ENCODE peak calls at places on chromosomes 2 and 18, in five cellular contexts. O, U, A, M and P are unnamed samples.
A peak's percentile ranks its signal among the peaks of the same experiment; 100 is the strongest.

GRCh38 chr2:173521450-173522192 is 166.9 kb downstream of the CDCA7 start:
- DNase-seq in A (peak; percentile 13), M (no peak), U (no peak), O (no peak), P (peak; percentile 88)

GRCh38 chr2:237438082-237438925 is 24.3 kb upstream of the COL6A3 start:
- DNase-seq in M (no peak), O (no peak), U (no peak), A (peak; percentile 76), P (peak; percentile 40)

GRCh38 chr2:194343167-194343566 is 1313.9 kb upstream of the SLC39A10 start:
- DNase-seq in M (peak; percentile 14), U (no peak), O (no peak), A (no peak), P (no peak)

GRCh38 chr2:197810490-197810889 is 6.1 kb downstream of the PLCL1 start:
- DNase-seq in U (no peak), M (no peak), A (no peak), O (no peak), P (no peak)

GRCh38 chr2:17752892-17753802 is 463 bp downstream of the SMC6 start:
- DNase-seq in O (peak; percentile 46), M (peak; percentile 78), A (peak; percentile 83), U (no peak), P (peak; percentile 60)

GRCh38 chr2:58541511-58541910 is 300.4 kb upstream of the FANCL start:
- DNase-seq in U (no peak), O (no peak), A (peak; percentile 32), M (no peak), P (no peak)

GRCh38 chr18:74459877-74460276 is 2.8 kb upstream of the DIPK1C start:
- DNase-seq in U (peak; percentile 42), O (no peak), M (no peak), A (peak; percentile 79), P (no peak)

GRCh38 chr2:46179037-46179621 is 118.1 kb upstream of the EPAS1 start:
- DNase-seq in O (peak; percentile 64), A (peak; percentile 71), M (peak; percentile 86), U (no peak), P (peak; percentile 86)

GRCh38 chr18:55968550-55968949 is 380.6 kb upstream of the TCF4 start:
- DNase-seq in O (no peak), A (no peak), M (no peak), U (no peak), P (peak; percentile 64)

GRCh38 chr2:237629739-237630138 is 2.4 kb downstream of the LRRFIP1 start:
- DNase-seq in A (no peak), M (no peak), U (no peak), O (no peak), P (peak; percentile 52)

GRCh38 chr2:218367415-218368149 is 10.9 kb downstream of the CATIP start:
- DNase-seq in U (peak; percentile 61), A (peak; percentile 84), M (peak; percentile 89), O (no peak), P (peak; percentile 69)

GRCh38 chr18:49022311-49023280 is 71.8 kb upstream of the SMAD7 start:
- DNase-seq in U (no peak), M (no peak), A (no peak), O (no peak), P (no peak)

GRCh38 chr2:238801791-238802190 is 46.1 kb upstream of the TWIST2 start:
- DNase-seq in M (no peak), A (no peak), O (no peak), U (no peak), P (no peak)

GRCh38 chr2:59583173-59583765 is 970.2 kb downstream of the BCL11A start:
- DNase-seq in M (no peak), O (no peak), A (no peak), U (no peak), P (no peak)

GRCh38 chr2:240121190-240121589 is 14.9 kb downstream of the COPS9 start:
- DNase-seq in O (no peak), A (no peak), U (no peak), M (no peak), P (no peak)

GRCh38 chr2:176317246-176318065 is 48.2 kb downstream of the MTX2 start:
- DNase-seq in A (no peak), M (no peak), O (no peak), U (no peak), P (no peak)

GRCh38 chr18:9869713-9870430 is 15.9 kb upstream of the TXNDC2 start:
- DNase-seq in M (peak; percentile 78), O (no peak), U (no peak), A (peak; percentile 83), P (peak; percentile 33)

GRCh38 chr2:239167766-239168444 is 232.9 kb downstream of the HDAC4 start:
- DNase-seq in A (no peak), O (no peak), U (no peak), M (no peak), P (no peak)

GRCh38 chr2:22829806-22830205 is 555.2 kb upstream of the KLHL29 start:
- DNase-seq in O (no peak), M (no peak), A (no peak), U (no peak), P (no peak)

GRCh38 chr2:47190188-47190818 is 35.2 kb upstream of the STPG4 start:
- DNase-seq in A (no peak), M (peak; percentile 70), U (no peak), O (no peak), P (peak; percentile 81)

GRCh38 chr2:30713698-30714097 is 93.5 kb downstream of the CAPN13 start:
- DNase-seq in A (no peak), U (no peak), O (no peak), M (no peak), P (no peak)

GRCh38 chr2:200860092-200860795 is 4.2 kb downstream of the CLK1 start:
- DNase-seq in M (peak; percentile 57), O (no peak), A (peak; percentile 21), U (no peak), P (no peak)

GRCh38 chr2:147567131-147567530 is 277.7 kb upstream of the ACVR2A start:
- DNase-seq in A (no peak), M (no peak), U (no peak), O (no peak), P (peak; percentile 54)

GRCh38 chr2:55282110-55282917 is 13.3 kb upstream of the MTIF2 start:
- DNase-seq in O (peak; percentile 88), A (peak; percentile 89), M (peak; percentile 73), U (peak; percentile 57), P (peak; percentile 80)

GRCh38 chr2:219820767-219821166 is 193.3 kb downstream of the SLC4A3 start:
- DNase-seq in O (no peak), A (peak; percentile 73), U (no peak), M (no peak), P (no peak)

GRCh38 chr2:31347788-31348187 is 66.8 kb downstream of the XDH start:
- DNase-seq in U (peak; percentile 6), A (peak; percentile 20), O (no peak), M (no peak), P (no peak)

GRCh38 chr2:226426292-226426736 is 373.3 kb downstream of the IRS1 start:
- DNase-seq in U (no peak), A (no peak), O (no peak), M (peak; percentile 86), P (peak; percentile 97)

GRCh38 chr18:59008302-59008974 is 131.2 kb upstream of the SEC11C start:
- DNase-seq in A (peak; percentile 98), U (no peak), O (no peak), M (peak; percentile 66), P (peak; percentile 88)

DNA sequence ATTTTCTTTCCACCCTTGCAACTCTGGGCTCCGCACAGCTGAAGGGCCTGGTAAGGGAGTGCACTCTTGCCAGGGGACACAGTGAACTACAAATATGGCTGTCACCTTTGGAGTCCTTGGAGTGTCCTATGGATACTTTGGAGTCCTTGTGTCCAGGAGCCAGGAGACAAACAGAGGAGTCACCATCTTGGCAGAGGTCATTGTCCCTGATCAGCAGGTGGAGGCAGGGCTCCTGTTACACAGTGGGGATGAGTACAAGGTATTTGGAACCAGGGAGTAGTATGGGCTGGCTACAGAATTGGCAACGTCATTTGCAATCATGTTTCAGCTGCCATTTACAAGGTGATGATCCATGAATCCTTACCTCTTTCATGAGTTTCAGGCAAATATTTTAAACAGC is 132.5 kb downstream of the FAM161A start:
- DNase-seq in O (no peak), M (no peak), U (no peak), A (no peak), P (no peak)
- H3K9ac ChIP-seq in O (no peak overlapping the region), M (no peak overlapping the region), U (no peak overlapping the region), A (no peak overlapping the region), P (no peak overlapping the region)

DNA sequence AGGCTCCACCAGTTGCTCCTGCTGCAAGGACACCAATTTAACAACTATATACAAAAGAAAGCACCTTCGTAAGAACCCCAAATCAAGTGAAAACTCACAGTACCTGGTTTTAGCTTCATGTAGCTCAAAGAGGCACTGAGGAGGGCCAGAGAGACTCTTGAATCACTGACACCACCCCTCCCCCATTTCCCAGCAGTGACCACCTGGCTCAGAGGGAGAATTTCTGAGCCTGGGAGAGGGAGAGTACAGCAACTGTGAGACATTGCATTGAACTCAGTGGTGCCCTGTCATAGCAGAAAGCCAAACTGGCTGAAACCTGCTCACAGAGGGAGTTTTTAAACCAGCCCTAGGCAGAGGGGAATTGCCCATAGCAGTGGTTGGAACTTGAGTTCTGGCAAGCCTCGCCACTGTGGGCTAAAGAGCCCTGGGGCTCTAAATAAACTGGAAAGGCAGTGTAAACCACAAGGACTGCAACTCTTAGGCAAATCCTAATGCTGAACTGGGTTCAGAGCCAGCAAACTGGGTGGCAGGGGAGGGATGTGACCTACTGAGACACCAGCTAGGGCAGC is 243.0 kb downstream of the ADCYAP1 start:
- DNase-seq in M (no peak), U (no peak), A (peak; percentile 14), O (no peak), P (peak; percentile 61)
- H3K9ac ChIP-seq in M (no peak overlapping the region), U (no peak overlapping the region), A (no peak overlapping the region), O (no peak overlapping the region), P (no peak overlapping the region)

DNA sequence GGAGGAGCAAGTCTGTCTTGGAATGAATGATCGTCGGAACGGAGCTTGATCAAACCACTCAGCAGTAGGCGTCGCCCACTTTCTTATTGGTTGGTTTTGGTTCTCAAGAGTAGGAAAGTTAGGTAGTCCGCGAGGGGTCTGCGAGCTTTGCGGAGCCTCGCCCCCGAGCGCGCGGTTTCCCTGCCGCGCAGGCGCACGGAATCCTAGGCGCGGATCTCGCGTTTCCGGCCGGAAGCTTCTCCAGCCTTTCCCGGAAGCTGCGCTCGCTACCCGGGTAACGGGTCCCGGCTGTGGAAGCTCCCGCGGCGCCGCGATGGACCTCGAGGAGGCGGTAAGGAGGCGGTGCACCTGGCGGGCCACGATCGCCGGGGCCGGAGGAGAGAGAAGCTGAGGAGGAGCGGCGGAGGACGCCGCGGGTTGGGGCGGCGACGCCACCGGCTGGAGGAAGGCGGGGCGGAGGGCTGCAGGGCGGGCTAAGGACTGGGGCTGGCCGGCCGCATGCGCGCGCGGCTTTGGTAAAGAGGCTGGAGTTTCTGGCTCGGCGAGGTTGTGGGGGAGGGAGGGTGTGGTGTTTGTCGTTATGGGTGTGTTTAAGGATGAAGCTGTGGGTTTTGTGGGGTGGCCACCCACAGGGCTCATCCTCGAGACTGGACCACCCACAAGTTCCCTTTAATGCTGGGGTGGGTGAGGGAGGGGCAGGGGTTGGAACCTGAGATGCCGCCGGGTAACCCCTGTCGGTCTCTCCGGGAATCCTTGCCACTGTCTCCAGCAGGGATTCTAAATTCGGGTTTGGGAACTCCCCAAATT is at the start of gene TAF1B:
- DNase-seq in M (peak; percentile 96), O (peak; percentile 97), A (peak; percentile 99), U (peak; percentile 95), P (peak; percentile 96)
- H3K9ac ChIP-seq in M (peak within 1 kb of the TSS; percentile 94), O (peak within 1 kb of the TSS; percentile 80), A (peak within 1 kb of the TSS; percentile 91), U (peak within 1 kb of the TSS; percentile 83), P (peak within 1 kb of the TSS; percentile 87)

GRCh38 chr2:144533221-144533620 is 13.3 kb upstream of the ZEB2 start:
- DNase-seq in O (no peak), U (no peak), A (no peak), M (no peak), P (no peak)
- H3K9ac ChIP-seq in O (no peak overlapping the region), U (no peak overlapping the region), A (no peak overlapping the region), M (no peak overlapping the region), P (no peak overlapping the region)